ENCODE peak calls at places on chromosomes 6 and 20, in seven cellular contexts. One of them, this sample, is unnamed.

GRCh38 chr6:139823099-139823807 is 448.8 kb upstream of the CITED2 start:
- DNase-seq in HuH-7: no peak
- DNase-seq in GM13977: no peak
- DNase-seq in activated CD4-positive, alpha-beta T cell treated with anti-CD3 and anti-CD28 coated beads, Interleukin-2, amount 10 ng/mL, durations not matched to agents 7 days and 5 days: no peak
- DNase-seq in activated T-helper 1 cell treated with anti-CD3 and anti-CD28 coated beads, Interleukin-12 subunit alpha, Interleukin-12 subunit beta, Interleukin-2, Interleukin-4 antibody, amounts not matched to agents 30 ng/mL and 10 ng/mL and 1 ng/mL, durations not matched to agents 14 hours and 24 hours and 36 hours: no peak
- DNase-seq in globus pallidus: no peak
- DNase-seq in G401: no peak
- DNase-seq in this sample: no peak

GRCh38 chr6:24480705-24481104 is 8.7 kb downstream of the GPLD1 start:
- DNase-seq in activated T-helper 1 cell treated with anti-CD3 and anti-CD28 coated beads, Interleukin-12 subunit alpha, Interleukin-12 subunit beta, Interleukin-2, Interleukin-4 antibody, amounts not matched to agents 30 ng/mL and 10 ng/mL and 1 ng/mL, durations not matched to agents 14 hours and 24 hours and 36 hours: no peak
- DNase-seq in globus pallidus: no peak
- DNase-seq in GM13977: no peak
- DNase-seq in activated CD4-positive, alpha-beta T cell treated with anti-CD3 and anti-CD28 coated beads, Interleukin-2, amount 10 ng/mL, durations not matched to agents 7 days and 5 days: no peak
- DNase-seq in G401: no peak
- DNase-seq in HuH-7: no peak
- DNase-seq in this sample: no peak

GRCh38 chr6:46832816-46833215 is 39.6 kb downstream of the MEP1A start:
- DNase-seq in activated T-helper 1 cell treated with anti-CD3 and anti-CD28 coated beads, Interleukin-12 subunit alpha, Interleukin-12 subunit beta, Interleukin-2, Interleukin-4 antibody, amounts not matched to agents 30 ng/mL and 10 ng/mL and 1 ng/mL, durations not matched to agents 14 hours and 24 hours and 36 hours: no peak
- DNase-seq in HuH-7: no peak
- DNase-seq in GM13977: no peak
- DNase-seq in globus pallidus: no peak
- DNase-seq in G401: no peak
- DNase-seq in activated CD4-positive, alpha-beta T cell treated with anti-CD3 and anti-CD28 coated beads, Interleukin-2, amount 10 ng/mL, durations not matched to agents 7 days and 5 days: no peak
- DNase-seq in this sample: no peak

GRCh38 chr6:147448212-147448611 is 60.3 kb upstream of the SAMD5 start:
- DNase-seq in activated CD4-positive, alpha-beta T cell treated with anti-CD3 and anti-CD28 coated beads, Interleukin-2, amount 10 ng/mL, durations not matched to agents 7 days and 5 days: no peak
- DNase-seq in HuH-7: no peak
- DNase-seq in globus pallidus: no peak
- DNase-seq in G401: no peak
- DNase-seq in GM13977: no peak
- DNase-seq in activated T-helper 1 cell treated with anti-CD3 and anti-CD28 coated beads, Interleukin-12 subunit alpha, Interleukin-12 subunit beta, Interleukin-2, Interleukin-4 antibody, amounts not matched to agents 30 ng/mL and 10 ng/mL and 1 ng/mL, durations not matched to agents 14 hours and 24 hours and 36 hours: no peak
- DNase-seq in this sample: no peak

GRCh38 chr20:10521068-10521834 is 86.1 kb downstream of the SLX4IP start:
- DNase-seq in activated CD4-positive, alpha-beta T cell treated with anti-CD3 and anti-CD28 coated beads, Interleukin-2, amount 10 ng/mL, durations not matched to agents 7 days and 5 days: no peak
- DNase-seq in G401: no peak
- DNase-seq in activated T-helper 1 cell treated with anti-CD3 and anti-CD28 coated beads, Interleukin-12 subunit alpha, Interleukin-12 subunit beta, Interleukin-2, Interleukin-4 antibody, amounts not matched to agents 30 ng/mL and 10 ng/mL and 1 ng/mL, durations not matched to agents 14 hours and 24 hours and 36 hours: no peak
- DNase-seq in HuH-7: no peak
- DNase-seq in globus pallidus: no peak
- DNase-seq in GM13977: no peak
- DNase-seq in this sample: peak

GRCh38 chr6:2351807-2352431 is 106.5 kb upstream of the GMDS start:
- DNase-seq in activated T-helper 1 cell treated with anti-CD3 and anti-CD28 coated beads, Interleukin-12 subunit alpha, Interleukin-12 subunit beta, Interleukin-2, Interleukin-4 antibody, amounts not matched to agents 30 ng/mL and 10 ng/mL and 1 ng/mL, durations not matched to agents 14 hours and 24 hours and 36 hours: no peak
- DNase-seq in G401: no peak
- DNase-seq in GM13977: no peak
- DNase-seq in activated CD4-positive, alpha-beta T cell treated with anti-CD3 and anti-CD28 coated beads, Interleukin-2, amount 10 ng/mL, durations not matched to agents 7 days and 5 days: no peak
- DNase-seq in HuH-7: no peak
- DNase-seq in globus pallidus: no peak
- DNase-seq in this sample: no peak

GRCh38 chr20:62236674-62236996 is 1.7 kb upstream of the OSBPL2 start:
- DNase-seq in G401: no peak
- DNase-seq in GM13977: no peak
- DNase-seq in activated T-helper 1 cell treated with anti-CD3 and anti-CD28 coated beads, Interleukin-12 subunit alpha, Interleukin-12 subunit beta, Interleukin-2, Interleukin-4 antibody, amounts not matched to agents 30 ng/mL and 10 ng/mL and 1 ng/mL, durations not matched to agents 14 hours and 24 hours and 36 hours: no peak
- DNase-seq in activated CD4-positive, alpha-beta T cell treated with anti-CD3 and anti-CD28 coated beads, Interleukin-2, amount 10 ng/mL, durations not matched to agents 7 days and 5 days: no peak
- DNase-seq in HuH-7: no peak
- DNase-seq in globus pallidus: no peak
- DNase-seq in this sample: no peak

GRCh38 chr6:3835055-3835731 is 14.0 kb upstream of the FAM50B start:
- DNase-seq in HuH-7: peak
- DNase-seq in activated CD4-positive, alpha-beta T cell treated with anti-CD3 and anti-CD28 coated beads, Interleukin-2, amount 10 ng/mL, durations not matched to agents 7 days and 5 days: no peak
- DNase-seq in GM13977: no peak
- DNase-seq in G401: no peak
- DNase-seq in globus pallidus: no peak
- DNase-seq in activated T-helper 1 cell treated with anti-CD3 and anti-CD28 coated beads, Interleukin-12 subunit alpha, Interleukin-12 subunit beta, Interleukin-2, Interleukin-4 antibody, amounts not matched to agents 30 ng/mL and 10 ng/mL and 1 ng/mL, durations not matched to agents 14 hours and 24 hours and 36 hours: no peak
- DNase-seq in this sample: no peak

GRCh38 chr6:14217728-14218637 is 100.4 kb downstream of the CD83 start:
- DNase-seq in globus pallidus: no peak
- DNase-seq in activated CD4-positive, alpha-beta T cell treated with anti-CD3 and anti-CD28 coated beads, Interleukin-2, amount 10 ng/mL, durations not matched to agents 7 days and 5 days: no peak
- DNase-seq in G401: no peak
- DNase-seq in activated T-helper 1 cell treated with anti-CD3 and anti-CD28 coated beads, Interleukin-12 subunit alpha, Interleukin-12 subunit beta, Interleukin-2, Interleukin-4 antibody, amounts not matched to agents 30 ng/mL and 10 ng/mL and 1 ng/mL, durations not matched to agents 14 hours and 24 hours and 36 hours: no peak
- DNase-seq in GM13977: no peak
- DNase-seq in HuH-7: no peak
- DNase-seq in this sample: no peak

GRCh38 chr6:156396791-156397418 is 380.3 kb upstream of the ARID1B start:
- DNase-seq in G401: peak
- DNase-seq in globus pallidus: no peak
- DNase-seq in HuH-7: no peak
- DNase-seq in activated T-helper 1 cell treated with anti-CD3 and anti-CD28 coated beads, Interleukin-12 subunit alpha, Interleukin-12 subunit beta, Interleukin-2, Interleukin-4 antibody, amounts not matched to agents 30 ng/mL and 10 ng/mL and 1 ng/mL, durations not matched to agents 14 hours and 24 hours and 36 hours: no peak
- DNase-seq in activated CD4-positive, alpha-beta T cell treated with anti-CD3 and anti-CD28 coated beads, Interleukin-2, amount 10 ng/mL, durations not matched to agents 7 days and 5 days: no peak
- DNase-seq in GM13977: no peak
- DNase-seq in this sample: no peak

GRCh38 chr6:31940256-31940664 is 5.6 kb upstream of the CFB start:
- DNase-seq in activated CD4-positive, alpha-beta T cell treated with anti-CD3 and anti-CD28 coated beads, Interleukin-2, amount 10 ng/mL, durations not matched to agents 7 days and 5 days: no peak
- DNase-seq in GM13977: no peak
- DNase-seq in HuH-7: peak
- DNase-seq in activated T-helper 1 cell treated with anti-CD3 and anti-CD28 coated beads, Interleukin-12 subunit alpha, Interleukin-12 subunit beta, Interleukin-2, Interleukin-4 antibody, amounts not matched to agents 30 ng/mL and 10 ng/mL and 1 ng/mL, durations not matched to agents 14 hours and 24 hours and 36 hours: no peak
- DNase-seq in globus pallidus: no peak
- DNase-seq in G401: no peak
- DNase-seq in this sample: no peak

GRCh38 chr20:4100679-4101078 is 85.3 kb upstream of the RNF24 start:
- DNase-seq in globus pallidus: no peak
- DNase-seq in GM13977: no peak
- DNase-seq in G401: no peak
- DNase-seq in activated T-helper 1 cell treated with anti-CD3 and anti-CD28 coated beads, Interleukin-12 subunit alpha, Interleukin-12 subunit beta, Interleukin-2, Interleukin-4 antibody, amounts not matched to agents 30 ng/mL and 10 ng/mL and 1 ng/mL, durations not matched to agents 14 hours and 24 hours and 36 hours: no peak
- DNase-seq in activated CD4-positive, alpha-beta T cell treated with anti-CD3 and anti-CD28 coated beads, Interleukin-2, amount 10 ng/mL, durations not matched to agents 7 days and 5 days: no peak
- DNase-seq in HuH-7: no peak
- DNase-seq in this sample: no peak

GRCh38 chr6:26536571-26537159 is 1.5 kb upstream of the HMGN4 start:
- DNase-seq in activated CD4-positive, alpha-beta T cell treated with anti-CD3 and anti-CD28 coated beads, Interleukin-2, amount 10 ng/mL, durations not matched to agents 7 days and 5 days: peak
- DNase-seq in globus pallidus: peak
- DNase-seq in HuH-7: no peak
- DNase-seq in activated T-helper 1 cell treated with anti-CD3 and anti-CD28 coated beads, Interleukin-12 subunit alpha, Interleukin-12 subunit beta, Interleukin-2, Interleukin-4 antibody, amounts not matched to agents 30 ng/mL and 10 ng/mL and 1 ng/mL, durations not matched to agents 14 hours and 24 hours and 36 hours: peak
- DNase-seq in G401: peak
- DNase-seq in GM13977: peak
- DNase-seq in this sample: peak

GRCh38 chr20:17358854-17359253 is 132.0 kb downstream of the PCSK2 start:
- DNase-seq in activated T-helper 1 cell treated with anti-CD3 and anti-CD28 coated beads, Interleukin-12 subunit alpha, Interleukin-12 subunit beta, Interleukin-2, Interleukin-4 antibody, amounts not matched to agents 30 ng/mL and 10 ng/mL and 1 ng/mL, durations not matched to agents 14 hours and 24 hours and 36 hours: no peak
- DNase-seq in GM13977: no peak
- DNase-seq in G401: no peak
- DNase-seq in HuH-7: no peak
- DNase-seq in activated CD4-positive, alpha-beta T cell treated with anti-CD3 and anti-CD28 coated beads, Interleukin-2, amount 10 ng/mL, durations not matched to agents 7 days and 5 days: no peak
- DNase-seq in globus pallidus: no peak
- DNase-seq in this sample: no peak

GRCh38 chr20:54208492-54209044 is 681 bp downstream of the PFDN4 start:
- DNase-seq in HuH-7: peak
- DNase-seq in globus pallidus: peak
- DNase-seq in activated T-helper 1 cell treated with anti-CD3 and anti-CD28 coated beads, Interleukin-12 subunit alpha, Interleukin-12 subunit beta, Interleukin-2, Interleukin-4 antibody, amounts not matched to agents 30 ng/mL and 10 ng/mL and 1 ng/mL, durations not matched to agents 14 hours and 24 hours and 36 hours: no peak
- DNase-seq in activated CD4-positive, alpha-beta T cell treated with anti-CD3 and anti-CD28 coated beads, Interleukin-2, amount 10 ng/mL, durations not matched to agents 7 days and 5 days: peak
- DNase-seq in GM13977: peak
- DNase-seq in G401: peak
- DNase-seq in this sample: peak

GRCh38 chr6:163355471-163355991 is 59.0 kb upstream of the QKI start:
- DNase-seq in activated CD4-positive, alpha-beta T cell treated with anti-CD3 and anti-CD28 coated beads, Interleukin-2, amount 10 ng/mL, durations not matched to agents 7 days and 5 days: no peak
- DNase-seq in globus pallidus: peak
- DNase-seq in HuH-7: no peak
- DNase-seq in activated T-helper 1 cell treated with anti-CD3 and anti-CD28 coated beads, Interleukin-12 subunit alpha, Interleukin-12 subunit beta, Interleukin-2, Interleukin-4 antibody, amounts not matched to agents 30 ng/mL and 10 ng/mL and 1 ng/mL, durations not matched to agents 14 hours and 24 hours and 36 hours: no peak
- DNase-seq in GM13977: no peak
- DNase-seq in G401: peak
- DNase-seq in this sample: peak

GRCh38 chr20:25136643-25137559 is 55.0 kb upstream of the VSX1 start:
- DNase-seq in activated T-helper 1 cell treated with anti-CD3 and anti-CD28 coated beads, Interleukin-12 subunit alpha, Interleukin-12 subunit beta, Interleukin-2, Interleukin-4 antibody, amounts not matched to agents 30 ng/mL and 10 ng/mL and 1 ng/mL, durations not matched to agents 14 hours and 24 hours and 36 hours: no peak
- DNase-seq in HuH-7: no peak
- DNase-seq in activated CD4-positive, alpha-beta T cell treated with anti-CD3 and anti-CD28 coated beads, Interleukin-2, amount 10 ng/mL, durations not matched to agents 7 days and 5 days: no peak
- DNase-seq in globus pallidus: peak
- DNase-seq in GM13977: no peak
- DNase-seq in G401: peak
- DNase-seq in this sample: no peak

GRCh38 chr6:12403201-12403826 is 113.2 kb downstream of the EDN1 start:
- DNase-seq in HuH-7: no peak
- DNase-seq in activated CD4-positive, alpha-beta T cell treated with anti-CD3 and anti-CD28 coated beads, Interleukin-2, amount 10 ng/mL, durations not matched to agents 7 days and 5 days: no peak
- DNase-seq in globus pallidus: no peak
- DNase-seq in activated T-helper 1 cell treated with anti-CD3 and anti-CD28 coated beads, Interleukin-12 subunit alpha, Interleukin-12 subunit beta, Interleukin-2, Interleukin-4 antibody, amounts not matched to agents 30 ng/mL and 10 ng/mL and 1 ng/mL, durations not matched to agents 14 hours and 24 hours and 36 hours: no peak
- DNase-seq in G401: no peak
- DNase-seq in GM13977: no peak
- DNase-seq in this sample: no peak

GRCh38 chr20:35181731-35182130 is 9.9 kb downstream of the PROCR start:
- DNase-seq in activated CD4-positive, alpha-beta T cell treated with anti-CD3 and anti-CD28 coated beads, Interleukin-2, amount 10 ng/mL, durations not matched to agents 7 days and 5 days: no peak
- DNase-seq in HuH-7: no peak
- DNase-seq in activated T-helper 1 cell treated with anti-CD3 and anti-CD28 coated beads, Interleukin-12 subunit alpha, Interleukin-12 subunit beta, Interleukin-2, Interleukin-4 antibody, amounts not matched to agents 30 ng/mL and 10 ng/mL and 1 ng/mL, durations not matched to agents 14 hours and 24 hours and 36 hours: no peak
- DNase-seq in G401: no peak
- DNase-seq in GM13977: no peak
- DNase-seq in globus pallidus: no peak
- DNase-seq in this sample: no peak

GRCh38 chr6:111950661-111951426 is 77.6 kb upstream of the FYN start:
- DNase-seq in globus pallidus: no peak
- DNase-seq in G401: no peak
- DNase-seq in activated CD4-positive, alpha-beta T cell treated with anti-CD3 and anti-CD28 coated beads, Interleukin-2, amount 10 ng/mL, durations not matched to agents 7 days and 5 days: no peak
- DNase-seq in activated T-helper 1 cell treated with anti-CD3 and anti-CD28 coated beads, Interleukin-12 subunit alpha, Interleukin-12 subunit beta, Interleukin-2, Interleukin-4 antibody, amounts not matched to agents 30 ng/mL and 10 ng/mL and 1 ng/mL, durations not matched to agents 14 hours and 24 hours and 36 hours: no peak
- DNase-seq in HuH-7: no peak
- DNase-seq in GM13977: no peak
- DNase-seq in this sample: no peak

GRCh38 chr20:46694484-46694883 is 5.2 kb upstream of the TP53RK start:
- DNase-seq in HuH-7: no peak
- DNase-seq in G401: peak
- DNase-seq in GM13977: no peak
- DNase-seq in globus pallidus: peak
- DNase-seq in activated CD4-positive, alpha-beta T cell treated with anti-CD3 and anti-CD28 coated beads, Interleukin-2, amount 10 ng/mL, durations not matched to agents 7 days and 5 days: no peak
- DNase-seq in activated T-helper 1 cell treated with anti-CD3 and anti-CD28 coated beads, Interleukin-12 subunit alpha, Interleukin-12 subunit beta, Interleukin-2, Interleukin-4 antibody, amounts not matched to agents 30 ng/mL and 10 ng/mL and 1 ng/mL, durations not matched to agents 14 hours and 24 hours and 36 hours: no peak
- DNase-seq in this sample: peak

GRCh38 chr6:75220365-75220764 is 14.5 kb upstream of the COL12A1 start:
- DNase-seq in globus pallidus: no peak
- DNase-seq in GM13977: no peak
- DNase-seq in activated T-helper 1 cell treated with anti-CD3 and anti-CD28 coated beads, Interleukin-12 subunit alpha, Interleukin-12 subunit beta, Interleukin-2, Interleukin-4 antibody, amounts not matched to agents 30 ng/mL and 10 ng/mL and 1 ng/mL, durations not matched to agents 14 hours and 24 hours and 36 hours: no peak
- DNase-seq in activated CD4-positive, alpha-beta T cell treated with anti-CD3 and anti-CD28 coated beads, Interleukin-2, amount 10 ng/mL, durations not matched to agents 7 days and 5 days: no peak
- DNase-seq in HuH-7: no peak
- DNase-seq in G401: no peak
- DNase-seq in this sample: no peak

GRCh38 chr20:37453288-37453687 is 67.8 kb upstream of the NNAT start:
- DNase-seq in globus pallidus: no peak
- DNase-seq in activated CD4-positive, alpha-beta T cell treated with anti-CD3 and anti-CD28 coated beads, Interleukin-2, amount 10 ng/mL, durations not matched to agents 7 days and 5 days: no peak
- DNase-seq in HuH-7: no peak
- DNase-seq in GM13977: no peak
- DNase-seq in activated T-helper 1 cell treated with anti-CD3 and anti-CD28 coated beads, Interleukin-12 subunit alpha, Interleukin-12 subunit beta, Interleukin-2, Interleukin-4 antibody, amounts not matched to agents 30 ng/mL and 10 ng/mL and 1 ng/mL, durations not matched to agents 14 hours and 24 hours and 36 hours: no peak
- DNase-seq in G401: no peak
- DNase-seq in this sample: no peak

GRCh38 chr6:158910484-158911075 is 89.4 kb downstream of the RSPH3 start:
- DNase-seq in G401: no peak
- DNase-seq in GM13977: peak
- DNase-seq in globus pallidus: peak
- DNase-seq in activated CD4-positive, alpha-beta T cell treated with anti-CD3 and anti-CD28 coated beads, Interleukin-2, amount 10 ng/mL, durations not matched to agents 7 days and 5 days: no peak
- DNase-seq in activated T-helper 1 cell treated with anti-CD3 and anti-CD28 coated beads, Interleukin-12 subunit alpha, Interleukin-12 subunit beta, Interleukin-2, Interleukin-4 antibody, amounts not matched to agents 30 ng/mL and 10 ng/mL and 1 ng/mL, durations not matched to agents 14 hours and 24 hours and 36 hours: no peak
- DNase-seq in HuH-7: no peak
- DNase-seq in this sample: no peak

GRCh38 chr6:139240161-139241010 is 51.4 kb downstream of the TXLNB start:
- DNase-seq in HuH-7: no peak
- DNase-seq in GM13977: no peak
- DNase-seq in activated T-helper 1 cell treated with anti-CD3 and anti-CD28 coated beads, Interleukin-12 subunit alpha, Interleukin-12 subunit beta, Interleukin-2, Interleukin-4 antibody, amounts not matched to agents 30 ng/mL and 10 ng/mL and 1 ng/mL, durations not matched to agents 14 hours and 24 hours and 36 hours: no peak
- DNase-seq in globus pallidus: no peak
- DNase-seq in G401: peak
- DNase-seq in activated CD4-positive, alpha-beta T cell treated with anti-CD3 and anti-CD28 coated beads, Interleukin-2, amount 10 ng/mL, durations not matched to agents 7 days and 5 days: no peak
- DNase-seq in this sample: no peak

GRCh38 chr20:33650753-33651561 is 11.2 kb upstream of the C20orf144 start:
- DNase-seq in activated CD4-positive, alpha-beta T cell treated with anti-CD3 and anti-CD28 coated beads, Interleukin-2, amount 10 ng/mL, durations not matched to agents 7 days and 5 days: no peak
- DNase-seq in GM13977: no peak
- DNase-seq in activated T-helper 1 cell treated with anti-CD3 and anti-CD28 coated beads, Interleukin-12 subunit alpha, Interleukin-12 subunit beta, Interleukin-2, Interleukin-4 antibody, amounts not matched to agents 30 ng/mL and 10 ng/mL and 1 ng/mL, durations not matched to agents 14 hours and 24 hours and 36 hours: no peak
- DNase-seq in G401: no peak
- DNase-seq in HuH-7: no peak
- DNase-seq in globus pallidus: no peak
- DNase-seq in this sample: no peak

GRCh38 chr6:165308926-165309731 is at the start of gene C6orf118:
- DNase-seq in activated CD4-positive, alpha-beta T cell treated with anti-CD3 and anti-CD28 coated beads, Interleukin-2, amount 10 ng/mL, durations not matched to agents 7 days and 5 days: no peak
- DNase-seq in activated T-helper 1 cell treated with anti-CD3 and anti-CD28 coated beads, Interleukin-12 subunit alpha, Interleukin-12 subunit beta, Interleukin-2, Interleukin-4 antibody, amounts not matched to agents 30 ng/mL and 10 ng/mL and 1 ng/mL, durations not matched to agents 14 hours and 24 hours and 36 hours: no peak
- DNase-seq in G401: peak
- DNase-seq in GM13977: no peak
- DNase-seq in globus pallidus: peak
- DNase-seq in HuH-7: no peak
- DNase-seq in this sample: peak

GRCh38 chr20:10502098-10502526 is 67.0 kb downstream of the SLX4IP start:
- DNase-seq in activated T-helper 1 cell treated with anti-CD3 and anti-CD28 coated beads, Interleukin-12 subunit alpha, Interleukin-12 subunit beta, Interleukin-2, Interleukin-4 antibody, amounts not matched to agents 30 ng/mL and 10 ng/mL and 1 ng/mL, durations not matched to agents 14 hours and 24 hours and 36 hours: no peak
- DNase-seq in activated CD4-positive, alpha-beta T cell treated with anti-CD3 and anti-CD28 coated beads, Interleukin-2, amount 10 ng/mL, durations not matched to agents 7 days and 5 days: peak
- DNase-seq in globus pallidus: no peak
- DNase-seq in HuH-7: no peak
- DNase-seq in GM13977: no peak
- DNase-seq in G401: no peak
- DNase-seq in this sample: peak

GRCh38 chr6:156781882-156782631 is 4.9 kb downstream of the ARID1B start:
- DNase-seq in G401: peak
- DNase-seq in activated T-helper 1 cell treated with anti-CD3 and anti-CD28 coated beads, Interleukin-12 subunit alpha, Interleukin-12 subunit beta, Interleukin-2, Interleukin-4 antibody, amounts not matched to agents 30 ng/mL and 10 ng/mL and 1 ng/mL, durations not matched to agents 14 hours and 24 hours and 36 hours: no peak
- DNase-seq in GM13977: no peak
- DNase-seq in globus pallidus: no peak
- DNase-seq in HuH-7: no peak
- DNase-seq in activated CD4-positive, alpha-beta T cell treated with anti-CD3 and anti-CD28 coated beads, Interleukin-2, amount 10 ng/mL, durations not matched to agents 7 days and 5 days: no peak
- DNase-seq in this sample: no peak

GRCh38 chr6:25166955-25167753 is 112.0 kb upstream of the CARMIL1 start:
- DNase-seq in GM13977: no peak
- DNase-seq in globus pallidus: no peak
- DNase-seq in G401: no peak
- DNase-seq in activated T-helper 1 cell treated with anti-CD3 and anti-CD28 coated beads, Interleukin-12 subunit alpha, Interleukin-12 subunit beta, Interleukin-2, Interleukin-4 antibody, amounts not matched to agents 30 ng/mL and 10 ng/mL and 1 ng/mL, durations not matched to agents 14 hours and 24 hours and 36 hours: no peak
- DNase-seq in HuH-7: no peak
- DNase-seq in activated CD4-positive, alpha-beta T cell treated with anti-CD3 and anti-CD28 coated beads, Interleukin-2, amount 10 ng/mL, durations not matched to agents 7 days and 5 days: no peak
- DNase-seq in this sample: no peak

GRCh38 chr6:122669418-122669817 is 59.2 kb downstream of the PKIB start:
- DNase-seq in globus pallidus: no peak
- DNase-seq in activated CD4-positive, alpha-beta T cell treated with anti-CD3 and anti-CD28 coated beads, Interleukin-2, amount 10 ng/mL, durations not matched to agents 7 days and 5 days: no peak
- DNase-seq in activated T-helper 1 cell treated with anti-CD3 and anti-CD28 coated beads, Interleukin-12 subunit alpha, Interleukin-12 subunit beta, Interleukin-2, Interleukin-4 antibody, amounts not matched to agents 30 ng/mL and 10 ng/mL and 1 ng/mL, durations not matched to agents 14 hours and 24 hours and 36 hours: no peak
- DNase-seq in GM13977: no peak
- DNase-seq in HuH-7: no peak
- DNase-seq in G401: no peak
- DNase-seq in this sample: no peak

GRCh38 chr20:62893700-62894099 is 32.1 kb upstream of the TCFL5 start:
- DNase-seq in HuH-7: peak
- DNase-seq in GM13977: no peak
- DNase-seq in activated T-helper 1 cell treated with anti-CD3 and anti-CD28 coated beads, Interleukin-12 subunit alpha, Interleukin-12 subunit beta, Interleukin-2, Interleukin-4 antibody, amounts not matched to agents 30 ng/mL and 10 ng/mL and 1 ng/mL, durations not matched to agents 14 hours and 24 hours and 36 hours: no peak
- DNase-seq in activated CD4-positive, alpha-beta T cell treated with anti-CD3 and anti-CD28 coated beads, Interleukin-2, amount 10 ng/mL, durations not matched to agents 7 days and 5 days: no peak
- DNase-seq in globus pallidus: no peak
- DNase-seq in G401: no peak
- DNase-seq in this sample: no peak